ENCODE peak calls at places on chromosome 1, in seven cellular contexts. E is tibial nerve; J is B cell; Z is HT-29; N is WTC11; V is stimulated activated naive B cell treated with anti-CD40 and anti-IgM and Interleukin-4, amounts not matched to agents 10 μg/mL and 1 μg/mL and 100 μg/mL, for 72 hours; Q is mesothelial cell of epicardium. I is an unnamed sample.
A peak's percentile ranks its signal among the peaks of the same experiment; 100 is the strongest.

GRCh38 chr1:215970406-215970805 is 403.3 kb downstream of the KCTD3 start:
- DNase-seq in Z (no peak), N (no peak), E (no peak), Q (no peak), J (no peak), V (no peak), I (no peak)

GRCh38 chr1:113763651-113764050 is 4.4 kb upstream of the PHTF1 start:
- DNase-seq in Z (no peak), Q (no peak), E (no peak), J (no peak), V (no peak), N (no peak), I (no peak)

GRCh38 chr1:184859381-184860105 is 104.9 kb upstream of the EDEM3 start:
- DNase-seq in E (no peak), N (no peak), Q (no peak), J (peak; percentile 27), V (no peak), Z (no peak), I (no peak)

GRCh38 chr1:171222961-171223360 is 25.3 kb upstream of the FMO1 start:
- DNase-seq in V (no peak), E (no peak), Q (no peak), N (no peak), Z (no peak), J (no peak), I (no peak)

GRCh38 chr1:150012611-150013010 is 2.1 kb upstream of the OTUD7B start:
- DNase-seq in Z (no peak), J (no peak), Q (no peak), N (no peak), E (peak; percentile 25), V (no peak), I (no peak)

GRCh38 chr1:94623560-94624148 is 82.1 kb upstream of the F3 start:
- DNase-seq in J (no peak), Z (no peak), V (no peak), N (peak; percentile 16), E (no peak), Q (no peak), I (no peak)

GRCh38 chr1:3460653-3461237 is 6.3 kb downstream of the ARHGEF16 start:
- DNase-seq in Z (peak; percentile 34), N (no peak), E (no peak), V (no peak), J (no peak), Q (no peak), I (peak; percentile 38)

GRCh38 chr1:44367932-44368331 is 12.9 kb upstream of the ERI3 start:
- DNase-seq in Z (no peak), Q (no peak), J (no peak), N (no peak), E (no peak), V (no peak), I (no peak)

GRCh38 chr1:94156226-94156625 is 35.3 kb upstream of the ABCA4 start:
- DNase-seq in N (no peak), J (no peak), Z (no peak), V (no peak), E (no peak), Q (no peak), I (no peak)

GRCh38 chr1:1063945-1064831 is 9.9 kb downstream of the RNF223 start:
- DNase-seq in Q (no peak), Z (peak; percentile 79), N (peak; percentile 79), V (peak; percentile 97), E (no peak), J (peak; percentile 86), I (peak; percentile 96)

GRCh38 chr1:52906135-52906603 is 15.4 kb downstream of the ECHDC2 start:
- DNase-seq in E (no peak), Z (no peak), N (no peak), V (no peak), Q (no peak), J (no peak), I (no peak)

GRCh38 chr1:19468397-19468956 is 16.9 kb downstream of the CAPZB start:
- DNase-seq in J (peak; percentile 76), V (peak; percentile 20), E (no peak), Q (no peak), Z (peak; percentile 82), N (no peak), I (no peak)

GRCh38 chr1:65444128-65444527 is 23.7 kb downstream of the LEPR start:
- DNase-seq in J (no peak), Q (no peak), E (no peak), V (no peak), N (no peak), Z (no peak), I (no peak)

GRCh38 chr1:40078512-40079333 is 18.3 kb downstream of the PPT1 start:
- DNase-seq in Q (no peak), Z (peak; percentile 96), J (peak; percentile 71), V (peak; percentile 35), N (peak; percentile 59), E (no peak), I (no peak)

GRCh38 chr1:36178479-36179219 is 22.7 kb downstream of the MAP7D1 start:
- DNase-seq in Z (peak; percentile 87), V (no peak), N (peak; percentile 93), Q (no peak), J (no peak), E (no peak), I (no peak)

GRCh38 chr1:179447489-179447888 is 81.7 kb downstream of the AXDND1 start:
- DNase-seq in E (no peak), Z (peak; percentile 58), V (no peak), N (peak; percentile 30), Q (no peak), J (peak; percentile 2), I (no peak)

GRCh38 chr1:27418786-27419185 is 26.4 kb downstream of the GPR3 start:
- DNase-seq in Q (no peak), E (no peak), V (no peak), Z (no peak), N (no peak), J (no peak), I (no peak)

GRCh38 chr1:10979483-10979920 is 33.0 kb upstream of the TARDBP start:
- DNase-seq in V (no peak), Q (no peak), N (no peak), J (no peak), Z (peak; percentile 34), E (peak; percentile 68), I (no peak)

GRCh38 chr1:64940026-64940425 is 26.3 kb downstream of the JAK1 start:
- DNase-seq in Z (no peak), N (no peak), E (no peak), Q (no peak), J (no peak), V (no peak), I (no peak)

GRCh38 chr1:236760480-236760879 is 34.6 kb upstream of the MTR start:
- DNase-seq in V (no peak), Z (no peak), E (no peak), N (no peak), Q (no peak), J (no peak), I (no peak)

GRCh38 chr1:222618880-222619321 is 1.0 kb downstream of the MIA3 start:
- DNase-seq in Z (peak; percentile 47), N (peak; percentile 29), J (no peak), E (no peak), V (no peak), Q (no peak), I (peak; percentile 38)

GRCh38 chr1:21139601-21140000 is 37.1 kb downstream of the EIF4G3 start:
- DNase-seq in V (no peak), Q (no peak), J (no peak), E (no peak), N (no peak), Z (no peak), I (no peak)